ENCODE peak calls at places on chromosomes 4 and X, in seven cellular contexts. T is sigmoid colon, Z is endothelial cell of umbilical vein, P is K562, R is SK-N-SH, N is transverse colon, F is GM12891. Y is an unnamed sample.

GRCh38 chr4:7193040-7193958 is 961 bp downstream of the SORCS2 start:
- DNase-seq in Z (no peak), F (no peak), T (peak), N (no peak), R (peak), P (no peak), Y (peak)

GRCh38 chr4:4711902-4712301 is 147.6 kb upstream of the MSX1 start:
- DNase-seq in Z (no peak), F (no peak), T (no peak), P (no peak), R (no peak), N (no peak), Y (no peak)

GRCh38 chrX:10387011-10387410 is 230.2 kb downstream of the CLCN4 start:
- DNase-seq in N (no peak), F (no peak), T (no peak), P (no peak), R (no peak), Z (no peak), Y (no peak)

GRCh38 chr4:60757986-60758385 is 442.1 kb upstream of the ADGRL3 start:
- DNase-seq in P (no peak), Z (no peak), T (no peak), F (no peak), R (no peak), N (no peak), Y (no peak)

GRCh38 chr4:13056630-13057187 is 427.4 kb downstream of the RAB28 start:
- DNase-seq in R (no peak), Z (no peak), P (no peak), F (no peak), T (no peak), N (no peak), Y (no peak)

GRCh38 chrX:121208563-121208962 is 161.2 kb downstream of the GLUD2 start:
- DNase-seq in N (no peak), R (no peak), F (no peak), T (no peak), Z (no peak), P (no peak), Y (no peak)

GRCh38 chr4:176335421-176335820 is 15.7 kb downstream of the SPCS3 start:
- DNase-seq in T (no peak), Z (no peak), R (no peak), P (no peak), N (no peak), F (no peak), Y (no peak)

GRCh38 chr4:182585321-182585720 is 331.9 kb downstream of the DCTD start:
- DNase-seq in T (no peak), R (no peak), Z (no peak), F (no peak), N (no peak), P (no peak), Y (no peak)

GRCh38 chr4:73676881-73677323 is 56.7 kb upstream of the RASSF6 start:
- DNase-seq in N (no peak), Z (peak), R (no peak), T (no peak), P (no peak), F (no peak), Y (no peak)

GRCh38 chr4:6019316-6020263 is 1.4 kb upstream of the C4orf50 start:
- DNase-seq in R (peak), Z (peak), T (no peak), P (peak), F (peak), N (peak), Y (no peak)

GRCh38 chr4:139606600-139607301 is 50.7 kb upstream of the SETD7 start:
- DNase-seq in F (no peak), N (no peak), R (no peak), Z (no peak), T (no peak), P (peak), Y (no peak)

GRCh38 chr4:58050439-58050838 is 940.3 kb upstream of the IGFBP7 start:
- DNase-seq in T (no peak), R (no peak), N (no peak), Z (no peak), P (no peak), F (no peak), Y (no peak)

GRCh38 chr4:56804551-56804950 is 16.9 kb downstream of the SPINK2 start:
- DNase-seq in F (no peak), R (no peak), P (no peak), Z (no peak), T (no peak), N (no peak), Y (no peak)

GRCh38 chr4:101191302-101192098 is 155.8 kb downstream of the PPP3CA start:
- DNase-seq in Z (peak), P (no peak), R (peak), T (peak), N (peak), F (no peak), Y (no peak)

GRCh38 chr4:8303081-8303480 is 33.5 kb downstream of the HTRA3 start:
- DNase-seq in R (no peak), F (no peak), P (no peak), Z (no peak), N (peak), T (peak), Y (no peak)

GRCh38 chr4:7134737-7135388 is 57.5 kb upstream of the SORCS2 start:
- DNase-seq in R (no peak), T (peak), P (no peak), N (peak), Z (no peak), F (no peak), Y (no peak)

GRCh38 chr4:139794158-139794954 is 128.7 kb downstream of the MGST2 start:
- DNase-seq in Z (no peak), T (no peak), P (no peak), F (no peak), N (no peak), R (peak), Y (no peak)

GRCh38 chrX:10631416-10632145 is 11.2 kb upstream of the MID1 start:
- DNase-seq in Z (no peak), F (no peak), T (no peak), P (no peak), R (no peak), N (no peak), Y (no peak)

GRCh38 chr4:128517739-128518510 is 230.3 kb upstream of the PGRMC2 start:
- DNase-seq in P (peak), F (peak), Z (peak), R (peak), N (peak), T (peak), Y (no peak)

GRCh38 chr4:56821394-56822263 is at the start of gene SPINK2:
- DNase-seq in F (peak), P (peak), T (no peak), R (peak), N (peak), Z (no peak), Y (no peak)

GRCh38 chrX:129957241-129958099 is 25.0 kb upstream of the BCORL1 start:
- DNase-seq in T (peak), P (peak), R (peak), F (no peak), Z (peak), N (peak), Y (no peak)
- TF ChIP-seq POLR2AphosphoS5 in T (peak), P (peak), R (no peak), F (no peak), Z (peak), N (no peak), Y (no peak)

DNA sequence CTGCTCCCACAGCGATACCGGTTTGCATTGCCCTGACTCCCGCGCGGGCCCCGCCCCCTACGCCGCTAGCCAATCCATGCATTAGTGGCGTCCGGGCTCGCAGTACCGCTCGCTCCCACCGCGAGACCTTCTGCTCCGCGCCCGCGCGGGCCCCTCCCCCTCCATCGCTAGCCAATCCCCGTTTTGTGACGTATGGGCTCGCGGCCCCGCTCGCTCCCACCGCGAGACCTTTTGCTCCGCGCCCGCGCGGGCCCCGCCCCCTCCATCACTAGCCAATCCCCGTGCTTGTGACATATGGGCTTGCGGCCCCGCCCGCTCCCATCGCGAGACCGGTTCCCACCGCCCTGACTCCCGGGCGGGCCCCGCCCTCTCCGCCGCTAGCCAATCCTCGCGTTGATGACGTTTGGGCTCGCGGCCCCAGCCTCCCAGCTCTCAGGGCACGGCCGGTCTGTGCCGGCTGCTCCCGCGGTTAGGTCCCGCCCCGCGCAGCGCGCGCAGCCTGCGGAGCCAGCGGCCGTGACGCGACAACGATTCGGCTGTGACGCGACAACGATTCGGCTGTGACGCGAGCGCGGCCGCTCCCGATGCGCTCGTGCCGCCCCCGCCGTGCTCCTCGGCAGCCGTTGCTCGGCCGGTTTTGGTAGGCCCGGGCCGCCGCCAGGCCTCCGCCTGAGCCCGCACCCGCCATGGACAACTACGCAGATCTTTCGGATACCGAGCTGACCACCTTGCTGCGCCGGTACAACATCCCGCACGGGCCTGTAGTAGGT is at the start of gene EMD:
- DNase-seq in R (peak), P (peak), F (peak), N (peak), T (peak), Z (peak), Y (no peak)
- TF ChIP-seq POLR2AphosphoS5 in R (peak), P (peak), F (no peak), N (peak), T (peak), Z (no peak), Y (peak)

DNA sequence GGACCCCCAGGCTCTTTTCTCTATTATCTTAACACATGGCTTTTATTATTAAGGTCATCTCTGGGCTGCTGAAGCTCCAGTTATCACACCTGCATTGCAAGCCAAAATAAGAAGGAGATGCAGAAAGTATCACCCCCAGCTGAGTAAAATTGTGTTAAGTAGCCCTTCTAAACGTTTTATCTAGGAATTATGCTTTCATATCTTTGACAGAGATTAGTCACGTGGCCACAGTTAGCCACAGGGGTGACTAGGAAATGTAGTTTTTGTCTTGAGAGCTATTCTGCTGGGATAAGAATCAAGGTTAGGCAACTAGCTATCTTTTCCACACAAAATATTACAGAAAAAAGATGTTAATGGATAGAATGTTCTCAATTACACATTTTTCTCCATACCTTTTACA is 102.1 kb downstream of the ANXA3 start:
- DNase-seq in N (no peak), T (no peak), R (peak), Z (peak), P (peak), F (no peak), Y (no peak)
- TF ChIP-seq POLR2AphosphoS5 in N (no peak), T (no peak), R (no peak), Z (no peak), P (no peak), F (no peak), Y (no peak)

DNA sequence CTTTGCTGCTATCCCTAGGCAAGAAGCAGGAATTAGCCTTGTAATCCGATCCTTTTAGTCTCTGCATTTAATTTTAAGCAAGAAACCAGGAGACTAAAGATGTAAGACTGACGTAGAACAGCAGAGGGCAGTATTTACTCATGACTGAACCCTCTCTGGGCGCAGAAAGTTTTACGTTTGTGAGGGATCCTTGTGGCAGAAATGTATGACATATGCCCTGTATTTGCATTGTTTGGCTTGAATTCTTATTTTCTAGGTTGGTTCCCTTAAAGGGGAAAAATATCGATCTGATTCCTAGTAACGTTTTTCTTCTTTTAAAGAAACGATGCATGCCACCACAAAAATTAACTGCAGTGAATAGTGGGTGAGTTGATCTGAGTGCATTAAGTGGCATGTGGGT is 1.3 kb upstream of the FAT4 start:
- DNase-seq in T (peak), N (no peak), F (no peak), Z (peak), P (peak), R (peak), Y (no peak)
- TF ChIP-seq POLR2AphosphoS5 in T (no peak), N (no peak), F (no peak), Z (no peak), P (no peak), R (no peak), Y (no peak)

GRCh38 chrX:54357414-54358377 is at the start of gene WNK3:
- DNase-seq in T (peak), Z (peak), F (peak), R (peak), N (peak), P (no peak), Y (no peak)

GRCh38 chrX:54358424-54359211 is 772 bp upstream of the WNK3 start:
- DNase-seq in R (peak), F (no peak), P (no peak), N (peak), T (peak), Z (peak), Y (no peak)

DNA sequence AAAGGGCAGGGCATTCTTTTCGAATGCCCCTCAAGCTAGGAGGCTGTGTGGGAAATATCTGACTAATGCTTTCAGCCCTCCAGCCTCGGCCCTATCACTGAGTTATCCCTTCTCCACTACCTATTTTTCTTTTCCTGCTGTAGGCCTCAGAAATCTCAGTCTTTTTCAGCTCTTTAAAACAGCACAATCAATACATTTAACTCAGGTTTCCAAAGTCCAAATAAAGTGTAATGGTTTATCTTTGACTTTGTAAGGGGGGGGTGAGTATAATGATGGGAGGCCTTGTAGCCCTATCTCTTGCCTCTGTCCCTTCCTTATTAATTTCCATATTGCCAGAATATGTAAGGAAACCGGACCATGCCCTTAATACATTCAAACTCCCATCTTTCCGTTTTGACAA is 1.6 kb upstream of the WNK3 start:
- DNase-seq in F (no peak), R (no peak), N (no peak), T (no peak), Z (no peak), P (no peak), Y (no peak)
- TF ChIP-seq POLR2AphosphoS5 in F (no peak), R (no peak), N (no peak), T (no peak), Z (no peak), P (no peak), Y (no peak)

GRCh38 chrX:68832101-68832416 is 3.2 kb downstream of the EFNB1 start:
- DNase-seq in R (peak), Z (peak), F (peak), N (peak), P (no peak), T (peak), Y (peak)
- TF ChIP-seq POLR2AphosphoS5 in R (no peak), Z (no peak), F (no peak), N (peak), P (no peak), T (peak), Y (peak)

DNA sequence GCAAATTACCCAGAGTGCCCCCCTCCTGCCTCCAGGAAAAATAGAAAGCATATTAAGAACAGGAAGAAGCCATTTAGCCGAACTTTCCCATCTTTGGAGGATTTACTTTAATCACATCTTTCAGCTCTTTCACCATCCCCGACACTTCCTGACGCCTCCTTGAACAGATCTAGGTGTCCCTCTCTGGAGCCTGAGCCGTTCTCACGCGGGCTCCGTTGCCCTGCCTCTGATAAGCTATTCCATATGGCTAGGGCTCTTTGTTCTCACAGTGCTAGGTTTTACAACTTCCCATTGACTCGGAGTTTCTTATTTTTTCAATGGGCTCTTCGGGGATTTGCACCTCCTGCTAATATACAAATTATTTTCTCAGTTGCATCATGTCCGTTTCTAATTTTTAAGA is 82.1 kb upstream of the GPC4 start:
- DNase-seq in R (no peak), N (no peak), Z (no peak), F (no peak), T (no peak), P (no peak), Y (no peak)
- TF ChIP-seq POLR2AphosphoS5 in R (no peak), N (no peak), Z (no peak), F (no peak), T (no peak), P (no peak), Y (no peak)

DNA sequence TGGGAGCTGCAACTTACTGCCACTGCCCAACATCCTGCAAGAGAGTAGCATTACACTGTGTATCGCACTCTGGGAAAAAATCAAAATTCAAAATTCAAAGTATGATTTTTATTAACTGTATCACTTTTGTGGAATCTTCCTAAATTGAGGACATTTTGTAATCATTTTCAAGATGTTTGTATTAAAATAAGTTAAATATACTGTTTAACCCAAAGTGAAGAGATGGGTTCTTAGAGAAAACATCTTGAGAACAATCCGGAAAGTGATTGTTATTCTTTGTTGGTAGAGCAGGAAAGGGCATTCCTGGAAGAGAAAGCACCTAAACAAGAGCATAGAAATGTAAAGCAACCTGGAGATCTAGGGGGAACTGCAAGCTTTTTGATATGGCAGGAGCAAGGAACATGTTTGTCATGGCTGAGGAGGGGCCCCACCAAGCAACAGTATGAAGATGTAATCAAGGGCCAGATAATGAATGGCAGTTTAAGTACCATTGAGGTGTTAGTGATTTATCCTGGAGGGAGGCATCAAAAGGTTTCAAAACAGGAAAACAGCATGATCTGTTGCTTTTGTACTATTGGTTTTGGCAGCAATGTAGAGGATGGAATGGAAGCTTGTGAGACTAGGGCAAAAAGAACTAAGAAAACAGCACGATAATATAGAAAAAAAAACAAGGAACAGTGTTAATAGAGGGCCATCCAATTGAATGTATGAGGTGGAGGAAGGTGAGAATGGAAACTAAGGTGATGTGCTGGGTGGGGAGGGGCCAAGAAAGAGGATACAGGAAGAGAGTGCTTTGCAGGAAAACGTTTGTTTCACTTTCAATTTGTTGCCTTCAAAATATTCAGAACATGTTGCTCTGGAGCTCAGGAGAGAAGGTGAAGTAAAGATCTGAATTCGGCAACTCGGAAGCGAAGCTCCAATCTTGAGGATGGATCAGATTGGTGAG is 14.2 kb upstream of the SEC24D start:
- DNase-seq in R (no peak), N (peak), F (no peak), P (no peak), T (no peak), Z (peak), Y (no peak)
- TF ChIP-seq POLR2AphosphoS5 in R (no peak), N (no peak), F (no peak), P (no peak), T (no peak), Z (no peak), Y (no peak)

GRCh38 chr4:26320453-26321325 is at the start of gene RBPJ:
- DNase-seq in P (peak), F (peak), T (peak), R (peak), Z (peak), N (peak), Y (no peak)
- TF ChIP-seq POLR2AphosphoS5 in P (peak), F (no peak), T (peak), R (no peak), Z (peak), N (peak), Y (peak)

GRCh38 chrX:136856050-136856449 is 24.5 kb downstream of the RBMX start:
- DNase-seq in T (no peak), Z (no peak), N (no peak), P (no peak), R (no peak), F (no peak), Y (no peak)

GRCh38 chrX:136861877-136862276 is 18.6 kb downstream of the RBMX start:
- DNase-seq in N (no peak), F (no peak), R (no peak), T (no peak), P (no peak), Z (no peak), Y (no peak)

GRCh38 chrX:136863826-136864225 is 16.7 kb downstream of the RBMX start:
- DNase-seq in P (no peak), R (no peak), F (no peak), T (no peak), Z (no peak), N (no peak), Y (no peak)

GRCh38 chrX:136856527-136856926 is 24.0 kb downstream of the RBMX start:
- DNase-seq in T (no peak), P (no peak), R (no peak), Z (no peak), F (no peak), N (no peak), Y (no peak)

GRCh38 chrX:136858007-136858756 is 22.3 kb downstream of the RBMX start:
- DNase-seq in N (no peak), Z (no peak), T (no peak), R (no peak), P (no peak), F (no peak), Y (no peak)
- TF ChIP-seq POLR2AphosphoS5 in N (no peak), Z (no peak), T (no peak), R (peak), P (no peak), F (no peak), Y (no peak)